ENCODE peak calls at places on chromosomes 12 and 14, in four cellular contexts. N is psoas muscle, S is T-helper 1 cell, Z is GM13977. X is an unnamed sample.

GRCh38 chr12:15788266-15789214 is 648 bp downstream of the EPS8 start:
- DNase-seq in Z (peak), S (peak), N (peak), X (no peak)

GRCh38 chr14:74516451-74517155 is 23.0 kb downstream of the ISCA2 start:
- DNase-seq in Z (no peak), S (no peak), N (no peak), X (no peak)

GRCh38 chr14:100469632-100470522 is 117.3 kb downstream of the BEGAIN start:
- DNase-seq in S (no peak), N (no peak), Z (no peak), X (no peak)

GRCh38 chr14:64721391-64721791 is 17.2 kb downstream of the PLEKHG3 start:
- DNase-seq in Z (no peak), N (peak), S (no peak), X (peak)

GRCh38 chr12:116138781-116139180 is 138.7 kb downstream of the MED13L start:
- DNase-seq in N (no peak), S (no peak), Z (no peak), X (no peak)

GRCh38 chr12:20109667-20110066 is 258.7 kb upstream of the PDE3A start:
- DNase-seq in N (no peak), Z (no peak), S (no peak), X (no peak)

GRCh38 chr12:24595652-24596235 is 353.2 kb downstream of the BCAT1 start:
- DNase-seq in N (no peak), Z (no peak), S (no peak), X (no peak)

GRCh38 chr12:45105996-45106395 is 55.1 kb upstream of the DBX2 start:
- DNase-seq in Z (no peak), S (no peak), N (no peak), X (no peak)

GRCh38 chr14:79502751-79503148 is 708.6 kb downstream of the DIO2 start:
- DNase-seq in N (no peak), Z (no peak), S (no peak), X (no peak)

GRCh38 chr12:87467893-87468292 is 561.3 kb downstream of the C12orf50 start:
- DNase-seq in S (no peak), Z (no peak), N (no peak), X (no peak)

GRCh38 chr12:75766263-75767160 is 255.1 kb upstream of the KRR1 start:
- DNase-seq in Z (no peak), S (no peak), N (no peak), X (no peak)

GRCh38 chr12:113837059-113837458 is 129.1 kb downstream of the RBM19 start:
- DNase-seq in N (no peak), Z (no peak), S (no peak), X (no peak)

GRCh38 chr12:7403466-7403865 is 40.5 kb downstream of the CD163L1 start:
- DNase-seq in Z (no peak), N (no peak), S (no peak), X (no peak)

GRCh38 chr12:11555743-11556625 is 93.5 kb upstream of the ETV6 start:
- DNase-seq in N (no peak), Z (no peak), S (no peak), X (no peak)

GRCh38 chr14:53630336-53630735 is 326.3 kb downstream of the BMP4 start:
- DNase-seq in N (no peak), Z (no peak), S (no peak), X (no peak)

GRCh38 chr12:112325157-112325556 is 57.1 kb downstream of the HECTD4 start:
- DNase-seq in Z (no peak), N (no peak), S (no peak), X (no peak)

GRCh38 chr14:89027097-89027740 is 202.8 kb downstream of the TTC8 start:
- DNase-seq in N (peak), Z (peak), S (peak), X (peak)

GRCh38 chr12:30268036-30268435 is 427.6 kb downstream of the IPO8 start:
- DNase-seq in S (no peak), Z (no peak), N (no peak), X (no peak)

GRCh38 chr12:30329281-30329680 is 366.4 kb downstream of the IPO8 start:
- DNase-seq in S (no peak), N (no peak), Z (no peak), X (no peak)

GRCh38 chr14:76701436-76701835 is 59.8 kb upstream of the VASH1 start:
- DNase-seq in S (no peak), Z (no peak), N (no peak), X (no peak)

GRCh38 chr14:45807187-45807586 is 554.2 kb upstream of the MIS18BP1 start:
- DNase-seq in N (no peak), S (no peak), Z (no peak), X (no peak)

GRCh38 chr12:82723093-82723492 is 36.4 kb downstream of the TMTC2 start:
- DNase-seq in N (no peak), Z (peak), S (no peak), X (no peak)

GRCh38 chr14:76776306-76777251 is 15.3 kb downstream of the VASH1 start:
- DNase-seq in S (no peak), N (no peak), Z (no peak), X (peak)

GRCh38 chr14:69708586-69709169 is 58.3 kb upstream of the SRSF5 start:
- DNase-seq in Z (no peak), N (no peak), S (no peak), X (peak)

GRCh38 chr14:44960646-44961045 is 1.1 kb downstream of the KLHL28 start:
- DNase-seq in N (no peak), S (no peak), Z (no peak), X (no peak)

GRCh38 chr12:93106910-93107309 is 177.8 kb upstream of the EEA1 start:
- DNase-seq in S (no peak), Z (no peak), N (no peak), X (no peak)

GRCh38 chr12:119115296-119115905 is 63.3 kb upstream of the HSPB8 start:
- DNase-seq in Z (peak), N (no peak), S (no peak), X (peak)

GRCh38 chr14:100535287-100536131 is 51.7 kb downstream of the BEGAIN start:
- DNase-seq in Z (peak), S (no peak), N (peak), X (no peak)

X was measured in NCI-H2171.